ENCODE peak calls at places on chromosomes 4 and X, in seven cellular contexts. One of them, this sample, is unnamed.

GRCh38 chr4:149113804-149114430 is 671.7 kb upstream of the NR3C2 start:
- DNase-seq in GM12892: no peak
- DNase-seq in A549: no peak
- DNase-seq in prostate gland: no peak
- DNase-seq in suprapubic skin: no peak
- DNase-seq in K562: no peak
- DNase-seq in spleen: no peak
- DNase-seq in this sample: no peak

GRCh38 chr4:173185832-173186545 is 17.4 kb downstream of the GALNT7 start:
- DNase-seq in GM12892: no peak
- DNase-seq in A549: peak; percentile 18
- DNase-seq in prostate gland: no peak
- DNase-seq in suprapubic skin: no peak
- DNase-seq in K562: no peak
- DNase-seq in spleen: no peak
- DNase-seq in this sample: no peak

GRCh38 chrX:41973208-41973607 is 49.9 kb upstream of the CASK start:
- DNase-seq in GM12892: no peak
- DNase-seq in A549: no peak
- DNase-seq in prostate gland: no peak
- DNase-seq in suprapubic skin: no peak
- DNase-seq in K562: no peak
- DNase-seq in spleen: no peak
- DNase-seq in this sample: no peak

GRCh38 chr4:89549907-89550306 is 242.3 kb upstream of the GPRIN3 start:
- DNase-seq in GM12892: no peak
- DNase-seq in A549: no peak
- DNase-seq in prostate gland: no peak
- DNase-seq in suprapubic skin: no peak
- DNase-seq in K562: no peak
- DNase-seq in spleen: no peak
- DNase-seq in this sample: no peak

GRCh38 chr4:26978387-26979071 is 117.9 kb downstream of the STIM2 start:
- DNase-seq in GM12892: no peak
- DNase-seq in A549: no peak
- DNase-seq in prostate gland: no peak
- DNase-seq in suprapubic skin: no peak
- DNase-seq in K562: no peak
- DNase-seq in spleen: no peak
- DNase-seq in this sample: no peak

GRCh38 chrX:1466971-1467561 is 14.4 kb upstream of the ASMTL start:
- DNase-seq in GM12892: peak; percentile 56
- DNase-seq in A549: no peak
- DNase-seq in prostate gland: no peak
- DNase-seq in suprapubic skin: peak; percentile 75
- DNase-seq in K562: no peak
- DNase-seq in spleen: peak; percentile 87
- DNase-seq in this sample: no peak

GRCh38 chr4:111268769-111269414 is 646.0 kb upstream of the PITX2 start:
- DNase-seq in GM12892: no peak
- DNase-seq in A549: no peak
- DNase-seq in prostate gland: no peak
- DNase-seq in suprapubic skin: no peak
- DNase-seq in K562: no peak
- DNase-seq in spleen: no peak
- DNase-seq in this sample: no peak

GRCh38 chrX:54029543-54030143 is 14.6 kb downstream of the PHF8 start:
- DNase-seq in GM12892: no peak
- DNase-seq in A549: no peak
- DNase-seq in prostate gland: peak; percentile 80
- DNase-seq in suprapubic skin: no peak
- DNase-seq in K562: no peak
- DNase-seq in spleen: no peak
- DNase-seq in this sample: no peak

GRCh38 chrX:22192419-22193086 is 80.2 kb upstream of the CBLL2 start:
- DNase-seq in GM12892: peak; percentile 10
- DNase-seq in A549: peak; percentile 75
- DNase-seq in prostate gland: peak; percentile 37
- DNase-seq in suprapubic skin: peak; percentile 77
- DNase-seq in K562: peak; percentile 54
- DNase-seq in spleen: peak; percentile 87
- DNase-seq in this sample: peak; percentile 4

GRCh38 chrX:126167560-126167959 is 1.5 kb upstream of the DCAF12L2 start:
- DNase-seq in GM12892: no peak
- DNase-seq in A549: no peak
- DNase-seq in prostate gland: no peak
- DNase-seq in suprapubic skin: no peak
- DNase-seq in K562: no peak
- DNase-seq in spleen: no peak
- DNase-seq in this sample: no peak

GRCh38 chrX:10726647-10727046 is 106.3 kb upstream of the MID1 start:
- DNase-seq in GM12892: no peak
- DNase-seq in A549: no peak
- DNase-seq in prostate gland: no peak
- DNase-seq in suprapubic skin: no peak
- DNase-seq in K562: no peak
- DNase-seq in spleen: no peak
- DNase-seq in this sample: peak; percentile 1

GRCh38 chrX:110852180-110852579 is 56.6 kb upstream of the CHRDL1 start:
- DNase-seq in GM12892: no peak
- DNase-seq in A549: peak; percentile 19
- DNase-seq in prostate gland: no peak
- DNase-seq in suprapubic skin: no peak
- DNase-seq in K562: peak; percentile 21
- DNase-seq in spleen: no peak
- DNase-seq in this sample: no peak

GRCh38 chrX:13515181-13515930 is 54.0 kb upstream of the EGFL6 start:
- DNase-seq in GM12892: no peak
- DNase-seq in A549: no peak
- DNase-seq in prostate gland: no peak
- DNase-seq in suprapubic skin: no peak
- DNase-seq in K562: no peak
- DNase-seq in spleen: no peak
- DNase-seq in this sample: no peak

GRCh38 chr4:20543131-20543530 is 157.1 kb upstream of the PACRGL start:
- DNase-seq in GM12892: no peak
- DNase-seq in A549: no peak
- DNase-seq in prostate gland: no peak
- DNase-seq in suprapubic skin: no peak
- DNase-seq in K562: no peak
- DNase-seq in spleen: no peak
- DNase-seq in this sample: no peak

GRCh38 chr4:626201-627091 is 1.1 kb downstream of the PDE6B start:
- DNase-seq in GM12892: no peak
- DNase-seq in A549: no peak
- DNase-seq in prostate gland: no peak
- DNase-seq in suprapubic skin: peak; percentile 74
- DNase-seq in K562: no peak
- DNase-seq in spleen: peak; percentile 64
- DNase-seq in this sample: no peak

GRCh38 chr4:106080376-106080775 is 185.1 kb downstream of the NPNT start:
- DNase-seq in GM12892: no peak
- DNase-seq in A549: no peak
- DNase-seq in prostate gland: no peak
- DNase-seq in suprapubic skin: no peak
- DNase-seq in K562: no peak
- DNase-seq in spleen: no peak
- DNase-seq in this sample: no peak

GRCh38 chr4:24795666-24796381 is 451 bp downstream of the SOD3 start:
- DNase-seq in GM12892: no peak
- DNase-seq in A549: no peak
- DNase-seq in prostate gland: no peak
- DNase-seq in suprapubic skin: peak; percentile 70
- DNase-seq in K562: no peak
- DNase-seq in spleen: no peak
- DNase-seq in this sample: no peak

GRCh38 chr4:24794111-24794860 is 1.1 kb upstream of the SOD3 start:
- DNase-seq in GM12892: no peak
- DNase-seq in A549: no peak
- DNase-seq in prostate gland: no peak
- DNase-seq in suprapubic skin: peak; percentile 75
- DNase-seq in K562: no peak
- DNase-seq in spleen: no peak
- DNase-seq in this sample: no peak

GRCh38 chr4:24793219-24794005 is 2.0 kb upstream of the SOD3 start:
- DNase-seq in GM12892: no peak
- DNase-seq in A549: peak; percentile 27
- DNase-seq in prostate gland: no peak
- DNase-seq in suprapubic skin: peak; percentile 11
- DNase-seq in K562: peak; percentile 22
- DNase-seq in spleen: no peak
- DNase-seq in this sample: no peak

GRCh38 chr4:24796632-24797031 is 1.3 kb downstream of the SOD3 start:
- DNase-seq in GM12892: no peak
- DNase-seq in A549: no peak
- DNase-seq in prostate gland: no peak
- DNase-seq in suprapubic skin: peak; percentile 44
- DNase-seq in K562: no peak
- DNase-seq in spleen: no peak
- DNase-seq in this sample: no peak

GRCh38 chr4:24794916-24795665 is at the start of gene SOD3:
- DNase-seq in GM12892: no peak
- DNase-seq in A549: no peak
- DNase-seq in prostate gland: peak; percentile 86
- DNase-seq in suprapubic skin: peak; percentile 89
- DNase-seq in K562: peak; percentile 52
- DNase-seq in spleen: peak; percentile 75
- DNase-seq in this sample: peak; percentile 78
- TF ChIP-seq POLR2A in GM12892: no peak
- TF ChIP-seq POLR2A in A549: no peak
- TF ChIP-seq POLR2A in prostate gland: peak; percentile 42
- TF ChIP-seq POLR2A in suprapubic skin: peak; percentile 51
- TF ChIP-seq POLR2A in K562: no peak
- TF ChIP-seq POLR2A in spleen: no peak
- TF ChIP-seq POLR2A in this sample: peak; percentile 67

GRCh38 chr4:83390965-83391364 is 56.3 kb upstream of the HPSE start:
- DNase-seq in GM12892: no peak
- DNase-seq in A549: no peak
- DNase-seq in prostate gland: no peak
- DNase-seq in suprapubic skin: no peak
- DNase-seq in K562: no peak
- DNase-seq in spleen: no peak
- DNase-seq in this sample: no peak
- TF ChIP-seq POLR2A in GM12892: no peak
- TF ChIP-seq POLR2A in A549: no peak
- TF ChIP-seq POLR2A in prostate gland: no peak
- TF ChIP-seq POLR2A in suprapubic skin: no peak
- TF ChIP-seq POLR2A in K562: no peak
- TF ChIP-seq POLR2A in spleen: no peak
- TF ChIP-seq POLR2A in this sample: no peak

GRCh38 chrX:65598559-65599147 is 64.1 kb upstream of the LAS1L start:
- DNase-seq in GM12892: no peak
- DNase-seq in A549: no peak
- DNase-seq in prostate gland: no peak
- DNase-seq in suprapubic skin: no peak
- DNase-seq in K562: no peak
- DNase-seq in spleen: no peak
- DNase-seq in this sample: no peak

GRCh38 chrX:65601126-65601525 is 66.3 kb upstream of the MSN start:
- DNase-seq in GM12892: no peak
- DNase-seq in A549: no peak
- DNase-seq in prostate gland: no peak
- DNase-seq in suprapubic skin: no peak
- DNase-seq in K562: no peak
- DNase-seq in spleen: no peak
- DNase-seq in this sample: no peak

GRCh38 chrX:65595460-65595876 is 60.9 kb upstream of the LAS1L start:
- DNase-seq in GM12892: peak; percentile 48
- DNase-seq in A549: peak; percentile 92
- DNase-seq in prostate gland: peak; percentile 88
- DNase-seq in suprapubic skin: peak; percentile 95
- DNase-seq in K562: peak; percentile 84
- DNase-seq in spleen: peak; percentile 95
- DNase-seq in this sample: peak; percentile 45

GRCh38 chrX:65600106-65600505 is 65.5 kb upstream of the LAS1L start:
- DNase-seq in GM12892: no peak
- DNase-seq in A549: no peak
- DNase-seq in prostate gland: no peak
- DNase-seq in suprapubic skin: no peak
- DNase-seq in K562: no peak
- DNase-seq in spleen: no peak
- DNase-seq in this sample: no peak

DNA sequence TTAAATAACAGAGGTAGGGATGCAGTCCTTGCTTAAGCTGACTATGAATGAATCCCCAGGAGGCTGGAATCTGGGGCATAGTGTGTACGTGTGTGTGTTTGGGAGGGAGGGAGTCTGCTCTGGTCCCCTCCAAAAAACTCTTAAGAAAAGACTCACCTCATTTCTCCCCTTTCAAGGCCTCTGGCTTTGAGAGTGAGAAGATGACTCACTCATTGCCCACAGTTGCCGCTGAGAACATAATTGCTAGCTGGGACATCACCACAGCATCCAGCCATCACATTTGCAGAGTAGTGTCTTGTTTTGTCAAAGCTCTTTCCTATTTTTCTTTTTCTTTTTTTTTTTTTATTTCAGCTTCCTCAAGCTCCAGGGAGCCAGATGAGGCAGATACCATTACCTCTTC is 61.7 kb upstream of the LAS1L start:
- DNase-seq in GM12892: no peak
- DNase-seq in A549: no peak
- DNase-seq in prostate gland: no peak
- DNase-seq in suprapubic skin: no peak
- DNase-seq in K562: no peak
- DNase-seq in spleen: no peak
- DNase-seq in this sample: no peak
- TF ChIP-seq POLR2A in GM12892: no peak
- TF ChIP-seq POLR2A in A549: no peak
- TF ChIP-seq POLR2A in prostate gland: no peak
- TF ChIP-seq POLR2A in suprapubic skin: no peak
- TF ChIP-seq POLR2A in K562: no peak
- TF ChIP-seq POLR2A in spleen: no peak
- TF ChIP-seq POLR2A in this sample: no peak

DNA sequence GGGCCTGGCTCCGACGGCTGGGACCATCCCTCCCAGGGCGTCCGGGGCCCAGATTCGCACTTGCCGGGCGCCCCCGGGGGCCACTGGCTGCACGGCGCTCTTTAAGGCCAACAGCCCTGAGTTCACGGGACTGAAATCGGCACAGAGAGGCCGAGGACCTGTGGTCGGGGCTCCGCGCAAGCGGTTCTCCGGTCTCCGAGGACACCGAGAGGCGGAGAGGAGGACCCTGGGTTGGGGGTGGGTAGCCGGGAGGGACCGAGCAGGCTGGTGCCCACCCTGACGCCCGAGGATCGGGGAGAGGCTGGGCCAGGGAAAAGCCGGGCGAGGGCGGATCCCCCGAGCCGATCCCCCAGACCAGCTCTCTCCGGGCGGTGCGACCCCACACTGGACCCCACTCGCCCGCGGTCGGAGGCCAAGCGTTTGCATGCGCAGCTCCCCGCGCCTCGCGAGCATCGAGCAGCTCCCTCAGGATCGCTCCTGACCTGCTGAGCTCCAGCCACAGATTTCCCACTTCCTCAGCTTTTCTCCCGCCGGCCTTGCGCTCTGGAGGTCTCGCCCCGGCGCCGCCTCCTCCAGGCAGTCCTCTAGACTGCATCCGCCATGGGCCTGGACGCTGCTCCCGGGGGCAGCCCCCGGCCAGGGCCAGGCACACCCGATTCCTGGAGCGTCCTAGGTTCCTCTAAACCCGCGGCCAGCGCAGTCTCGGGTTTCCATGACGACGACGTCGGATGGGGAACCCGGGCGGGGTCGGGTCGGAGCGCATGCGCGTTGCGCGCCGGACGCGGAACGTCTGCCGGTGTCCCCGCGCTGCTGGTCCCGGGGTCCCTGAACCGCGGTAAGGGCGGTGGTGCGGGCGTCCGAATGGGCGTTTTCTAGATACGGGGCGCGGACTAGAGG is 17.6 kb upstream of the NAT8L start:
- DNase-seq in GM12892: peak; percentile 97
- DNase-seq in A549: peak; percentile 80
- DNase-seq in prostate gland: no peak
- DNase-seq in suprapubic skin: peak; percentile 86
- DNase-seq in K562: peak; percentile 95
- DNase-seq in spleen: peak; percentile 96
- DNase-seq in this sample: peak; percentile 85
- TF ChIP-seq POLR2A in GM12892: peak; percentile 32
- TF ChIP-seq POLR2A in A549: peak; percentile 74
- TF ChIP-seq POLR2A in prostate gland: no peak
- TF ChIP-seq POLR2A in suprapubic skin: no peak
- TF ChIP-seq POLR2A in K562: peak; percentile 56
- TF ChIP-seq POLR2A in spleen: no peak
- TF ChIP-seq POLR2A in this sample: peak; percentile 86